ENCODE peak calls at places on chromosomes 13 and 19, in nine cellular contexts. D is neural progenitor cell, T is HCT116, F is GM12878, K is fibroblast of lung, J is SK-N-SH, U is IMR-90, A is PC-9, H is mammary epithelial cell. Z is an unnamed sample.

GRCh38 chr13:102974574-102975195 is 91.5 kb downstream of the SLC10A2 start:
- DNase-seq in D (no peak), T (no peak), F (no peak), K (no peak), J (no peak), U (no peak), A (no peak), H (no peak), Z (no peak)

GRCh38 chr13:36357692-36358091 is 11.5 kb upstream of the SPART start:
- DNase-seq in D (no peak), T (no peak), F (no peak), K (no peak), J (no peak), U (no peak), A (no peak), H (no peak), Z (peak)

GRCh38 chr19:47651132-47651531 is 42.2 kb downstream of the BICRA start:
- DNase-seq in D (no peak), T (no peak), F (no peak), K (no peak), J (no peak), U (no peak), A (no peak), H (no peak), Z (no peak)

GRCh38 chr19:29547981-29548380 is 22.2 kb downstream of the VSTM2B start:
- DNase-seq in D (no peak), T (no peak), F (no peak), K (no peak), J (peak), U (no peak), A (no peak), H (no peak), Z (no peak)

GRCh38 chr19:47002106-47002766 is 17.4 kb upstream of the NPAS1 start:
- DNase-seq in D (no peak), T (no peak), F (no peak), K (no peak), J (no peak), U (no peak), A (no peak), H (no peak), Z (no peak)

GRCh38 chr13:110301606-110302131 is 5.3 kb downstream of the COL4A1 start:
- DNase-seq in D (peak), T (no peak), F (no peak), K (peak), J (no peak), U (peak), A (no peak), H (no peak), Z (peak)

GRCh38 chr19:11580665-11581418 is 3.4 kb upstream of the ACP5 start:
- DNase-seq in D (no peak), T (no peak), F (no peak), K (no peak), J (no peak), U (peak), A (no peak), H (no peak), Z (no peak)

GRCh38 chr19:2207991-2208860 is 27.9 kb downstream of the PLEKHJ1 start:
- DNase-seq in D (peak), T (no peak), F (no peak), K (peak), J (no peak), U (peak), A (no peak), H (no peak), Z (peak)

GRCh38 chr13:43229506-43229905 is 206.1 kb downstream of the DNAJC15 start:
- DNase-seq in D (no peak), T (no peak), F (no peak), K (peak), J (no peak), U (peak), A (no peak), H (no peak), Z (peak)

GRCh38 chr19:58182577-58182988 is 278 bp upstream of the ZNF274 start:
- DNase-seq in D (no peak), T (no peak), F (no peak), K (no peak), J (peak), U (no peak), A (no peak), H (peak), Z (no peak)

GRCh38 chr19:38862321-38863059 is 12.7 kb upstream of the HNRNPL start:
- DNase-seq in D (peak), T (no peak), F (no peak), K (peak), J (peak), U (no peak), A (peak), H (no peak), Z (no peak)

GRCh38 chr19:28634837-28635236 is 578.1 kb downstream of the UQCRFS1 start:
- DNase-seq in D (no peak), T (no peak), F (no peak), K (no peak), J (no peak), U (no peak), A (no peak), H (no peak), Z (no peak)

GRCh38 chr13:97429681-97430081 is 4.3 kb upstream of the RAP2A start:
- DNase-seq in D (no peak), T (no peak), F (no peak), K (peak), J (no peak), U (peak), A (no peak), H (no peak), Z (peak)

GRCh38 chr13:90493667-90494066 is 853.8 kb upstream of the MIR17HG start:
- DNase-seq in D (no peak), T (no peak), F (no peak), K (no peak), J (no peak), U (no peak), A (no peak), H (no peak), Z (no peak)

GRCh38 chr13:24226762-24227161 is 66.2 kb downstream of the SPATA13 start:
- DNase-seq in D (no peak), T (no peak), F (no peak), K (no peak), J (no peak), U (no peak), A (no peak), H (no peak), Z (no peak)

DNA sequence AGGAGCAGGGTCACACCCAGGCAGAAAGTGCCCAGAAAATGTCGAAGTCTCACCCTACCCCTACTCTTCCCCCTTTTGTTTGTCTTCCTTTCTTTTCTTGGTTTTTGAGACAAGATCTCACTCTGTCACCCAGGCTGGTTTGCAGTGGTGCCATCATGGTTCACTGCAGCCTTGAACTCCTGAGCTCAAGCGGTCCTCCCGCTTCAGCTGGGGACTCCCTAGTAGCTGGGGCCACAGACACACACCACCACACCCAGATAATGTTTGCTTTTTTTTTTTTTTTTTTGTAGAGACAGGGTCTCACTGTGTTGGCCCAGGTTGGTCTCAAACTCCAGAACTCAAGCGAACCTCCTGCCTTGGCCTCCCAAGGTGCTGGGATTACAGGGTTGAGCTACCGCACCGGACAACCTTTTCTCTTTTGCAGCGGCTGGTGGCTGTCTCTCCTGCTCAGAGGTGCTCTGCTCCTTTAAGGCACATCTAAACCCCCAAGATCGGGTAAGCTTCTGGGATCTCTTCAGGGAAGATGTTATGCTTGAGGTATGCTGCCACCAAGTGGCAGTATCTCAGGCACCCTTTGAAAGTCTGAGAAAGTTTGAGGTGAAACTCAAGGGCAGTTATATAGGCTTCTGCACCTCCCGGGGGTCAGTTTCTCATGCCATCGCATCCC is 22.4 kb upstream of the EBI3 start:
- DNase-seq in D (no peak), T (peak), F (no peak), K (peak), J (no peak), U (peak), A (peak), H (no peak), Z (no peak)
- TF ChIP-seq CTCF in D (peak), T (peak), F (peak), K (peak), J (peak), U (peak), A (peak), H (no peak), Z (peak)

GRCh38 chr19:44401787-44402115 is 343 bp upstream of the ZNF285 start:
- DNase-seq in D (no peak), T (no peak), F (no peak), K (no peak), J (no peak), U (no peak), A (no peak), H (no peak), Z (no peak)

DNA sequence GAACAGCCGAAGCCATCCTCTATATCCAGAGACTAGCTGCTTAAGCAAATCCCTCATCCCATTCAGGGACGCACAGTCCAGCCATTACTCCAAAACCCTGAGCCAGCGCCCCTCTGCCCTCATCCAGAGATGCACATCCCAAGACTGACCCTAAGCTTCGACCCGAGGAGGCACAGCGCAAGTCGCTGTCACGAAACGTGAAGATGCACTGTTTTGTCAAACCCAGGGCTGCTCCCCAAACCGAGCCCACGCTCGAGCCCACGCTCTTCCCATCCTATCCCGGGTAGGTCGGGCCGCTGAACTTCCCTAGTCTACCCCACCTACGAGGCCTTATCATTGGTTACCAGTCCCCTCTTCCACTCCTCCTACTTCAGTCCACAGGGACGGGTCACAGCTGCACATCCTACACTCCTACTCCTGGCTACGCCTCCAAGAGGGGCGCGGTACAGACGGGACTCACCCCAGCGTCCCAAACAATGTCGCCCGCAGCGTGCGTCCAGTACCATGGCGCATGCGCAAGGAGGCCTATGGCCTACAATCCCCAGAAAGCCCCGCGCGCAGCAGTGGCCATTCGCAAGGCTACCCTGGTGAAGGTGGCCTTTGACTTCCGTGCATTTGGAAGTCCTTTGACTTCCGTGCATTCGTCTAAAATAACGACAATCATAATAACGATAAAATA is at the start of gene ZNF285:
- DNase-seq in D (peak), T (no peak), F (peak), K (peak), J (peak), U (peak), A (peak), H (peak), Z (peak)
- H3K4me2 ChIP-seq in D (peak), T (no peak), F (peak), K (peak), J (peak), U (peak), A (peak), H (peak), Z (peak)

DNA sequence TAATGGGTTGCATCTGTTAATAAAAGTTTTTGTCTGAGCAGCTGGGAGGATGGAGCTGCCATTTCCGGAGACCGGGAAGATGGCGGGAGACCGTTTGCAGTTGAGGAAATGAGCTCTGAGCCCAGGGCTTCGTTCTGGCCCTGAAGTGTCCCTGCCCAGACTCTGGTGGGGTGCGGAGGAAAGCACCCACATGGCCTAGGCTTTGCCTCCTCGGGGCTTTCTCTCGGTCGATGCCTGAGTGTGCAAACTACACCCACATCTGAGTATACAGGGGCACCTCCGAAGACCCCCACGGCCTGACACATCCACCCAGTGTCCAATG is 15.6 kb upstream of the NANOS3 start:
- DNase-seq in D (no peak), T (no peak), F (no peak), K (no peak), J (peak), U (no peak), A (peak), H (no peak), Z (no peak)
- H2AFZ ChIP-seq in D (peak), T (no peak), F (peak), K (peak), J (no peak), U (peak), A (no peak), H (peak), Z (no peak)

GRCh38 chr19:34181111-34181864 is 9.0 kb downstream of the LSM14A start:
- DNase-seq in D (no peak), T (no peak), F (no peak), K (no peak), J (no peak), U (no peak), A (peak), H (no peak), Z (no peak)
- TF ChIP-seq CTCF in D (no peak), T (no peak), F (no peak), K (no peak), J (no peak), U (no peak), A (no peak), H (no peak), Z (no peak)

GRCh38 chr19:50205681-50206138 is 2.3 kb downstream of the MYH14 start:
- DNase-seq in D (peak), T (no peak), F (no peak), K (no peak), J (no peak), U (no peak), A (peak), H (no peak), Z (no peak)

GRCh38 chr19:50207730-50208129 is 4.3 kb downstream of the MYH14 start:
- DNase-seq in D (no peak), T (no peak), F (no peak), K (no peak), J (no peak), U (no peak), A (no peak), H (no peak), Z (no peak)

GRCh38 chr19:50204811-50205675 is 1.6 kb downstream of the MYH14 start:
- DNase-seq in D (peak), T (peak), F (no peak), K (no peak), J (peak), U (no peak), A (peak), H (no peak), Z (no peak)

GRCh38 chr19:50204081-50204428 is 633 bp downstream of the MYH14 start:
- DNase-seq in D (no peak), T (no peak), F (no peak), K (no peak), J (no peak), U (no peak), A (no peak), H (no peak), Z (no peak)

DNA sequence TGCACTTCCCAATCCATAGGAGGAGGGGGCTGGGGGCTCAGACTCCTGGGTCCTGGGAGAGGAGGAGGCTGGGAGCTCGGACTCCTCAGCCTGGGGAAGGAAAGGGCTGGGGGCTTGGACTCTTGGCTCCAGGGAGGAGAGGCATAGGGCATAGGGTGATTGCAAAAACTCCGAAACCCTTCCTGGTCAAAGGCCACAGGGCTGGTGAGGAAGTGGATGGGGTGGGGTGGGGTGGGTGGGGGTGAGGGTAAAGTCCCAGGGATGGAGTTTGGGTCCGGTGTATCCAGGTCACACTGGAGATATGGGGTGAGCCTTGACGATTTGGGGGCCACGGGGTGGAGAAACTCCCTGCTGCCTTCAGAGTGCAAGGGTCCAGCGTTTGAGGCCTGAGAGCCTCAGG is 2.8 kb downstream of the MYH14 start:
- DNase-seq in D (no peak), T (no peak), F (no peak), K (no peak), J (no peak), U (no peak), A (no peak), H (no peak), Z (no peak)
- H3K4me2 ChIP-seq in D (peak), T (peak), F (no peak), K (no peak), J (no peak), U (no peak), A (peak), H (no peak), Z (no peak)

Z was measured in astrocyte.